ENCODE peak calls at places on chromosome 13, in seven cellular contexts. F is neuronal stem cell; L is kidney epithelial cell; Y is cardiac fibroblast; N is CD8-positive, alpha-beta T cell; K is body of pancreas; S is spleen. V is an unnamed sample.
A peak's percentile ranks its signal among the peaks of the same experiment; 100 is the strongest.

GRCh38 chr13:29908917-29909755 is 58.7 kb upstream of the UBL3 start:
- DNase-seq in F (no peak), L (no peak), Y (no peak), N (no peak), K (no peak), S (no peak), V (no peak)

GRCh38 chr13:51222510-51223283 is 499 bp downstream of the FAM124A start:
- DNase-seq in F (peak; percentile 58), L (no peak), Y (no peak), N (no peak), K (no peak), S (no peak), V (peak; percentile 69)

GRCh38 chr13:33968520-33969507 is 150.9 kb downstream of the RFC3 start:
- DNase-seq in F (no peak), L (no peak), Y (no peak), N (no peak), K (no peak), S (no peak), V (no peak)

GRCh38 chr13:96822900-96823299 is 171.4 kb downstream of the OXGR1 start:
- DNase-seq in F (no peak), L (no peak), Y (peak; percentile 54), N (no peak), K (peak; percentile 57), S (no peak), V (peak; percentile 50)

GRCh38 chr13:49693191-49693733 is 2.0 kb upstream of the EBPL start:
- DNase-seq in F (no peak), L (no peak), Y (peak; percentile 43), N (no peak), K (no peak), S (no peak), V (no peak)

GRCh38 chr13:42420304-42420703 is 148.4 kb downstream of the AKAP11 start:
- DNase-seq in F (no peak), L (no peak), Y (no peak), N (no peak), K (no peak), S (no peak), V (no peak)

GRCh38 chr13:34412817-34413365 is 529.2 kb upstream of the NBEA start:
- DNase-seq in F (no peak), L (peak; percentile 26), Y (peak; percentile 41), N (no peak), K (no peak), S (no peak), V (no peak)

GRCh38 chr13:71828117-71828516 is 38.9 kb downstream of the DACH1 start:
- DNase-seq in F (no peak), L (no peak), Y (no peak), N (no peak), K (no peak), S (no peak), V (no peak)

GRCh38 chr13:42819712-42820111 is 38.3 kb downstream of the FAM216B start:
- DNase-seq in F (no peak), L (no peak), Y (peak; percentile 36), N (no peak), K (no peak), S (no peak), V (no peak)

GRCh38 chr13:29605860-29606526 is 10.5 kb upstream of the SLC7A1 start:
- DNase-seq in F (no peak), L (no peak), Y (no peak), N (no peak), K (no peak), S (no peak), V (no peak)

GRCh38 chr13:50129923-50130685 is 114.9 kb downstream of the KCNRG start:
- DNase-seq in F (peak; percentile 57), L (no peak), Y (peak; percentile 62), N (peak; percentile 32), K (peak; percentile 23), S (peak; percentile 83), V (peak; percentile 76)

GRCh38 chr13:25659091-25659502 is 287.3 kb downstream of the ATP8A2 start:
- DNase-seq in F (no peak), L (no peak), Y (no peak), N (no peak), K (no peak), S (no peak), V (no peak)

GRCh38 chr13:49563513-49563912 is 21.8 kb downstream of the RCBTB1 start:
- DNase-seq in F (no peak), L (no peak), Y (peak; percentile 43), N (no peak), K (no peak), S (no peak), V (no peak)

GRCh38 chr13:97259787-97260641 is 37.9 kb downstream of the MBNL2 start:
- DNase-seq in F (no peak), L (no peak), Y (peak; percentile 71), N (no peak), K (no peak), S (no peak), V (no peak)

GRCh38 chr13:23915308-23915707 is 18.0 kb upstream of the C1QTNF9B start:
- DNase-seq in F (no peak), L (no peak), Y (no peak), N (no peak), K (no peak), S (no peak), V (no peak)

GRCh38 chr13:80430561-80430960 is 89.6 kb upstream of the SPRY2 start:
- DNase-seq in F (no peak), L (no peak), Y (peak; percentile 29), N (no peak), K (no peak), S (no peak), V (no peak)

GRCh38 chr13:46341112-46341711 is 45.8 kb downstream of the RUBCNL start:
- DNase-seq in F (no peak), L (peak; percentile 79), Y (peak; percentile 92), N (no peak), K (no peak), S (no peak), V (no peak)

GRCh38 chr13:22403144-22403543 is 732.3 kb downstream of the FGF9 start:
- DNase-seq in F (no peak), L (no peak), Y (no peak), N (no peak), K (no peak), S (no peak), V (no peak)

GRCh38 chr13:85590231-85590931 is 208.8 kb downstream of the SLITRK6 start:
- DNase-seq in F (no peak), L (no peak), Y (no peak), N (no peak), K (no peak), S (no peak), V (no peak)

GRCh38 chr13:45108716-45109706 is 11.3 kb upstream of the GTF2F2 start:
- DNase-seq in F (no peak), L (peak; percentile 84), Y (peak; percentile 39), N (no peak), K (peak; percentile 13), S (no peak), V (no peak)
- H3K4me3 ChIP-seq in F (no peak overlapping the region), L (no peak overlapping the region), Y (no peak overlapping the region), N (no peak overlapping the region), K (no peak overlapping the region), S (no peak overlapping the region), V (no peak overlapping the region)

GRCh38 chr13:27228131-27228530 is 23.2 kb upstream of the RPL21 start:
- DNase-seq in F (no peak), L (no peak), Y (no peak), N (no peak), K (no peak), S (no peak), V (no peak)

GRCh38 chr13:27229642-27230041 is 21.7 kb upstream of the RPL21 start:
- DNase-seq in F (no peak), L (no peak), Y (no peak), N (no peak), K (no peak), S (no peak), V (no peak)

DNA sequence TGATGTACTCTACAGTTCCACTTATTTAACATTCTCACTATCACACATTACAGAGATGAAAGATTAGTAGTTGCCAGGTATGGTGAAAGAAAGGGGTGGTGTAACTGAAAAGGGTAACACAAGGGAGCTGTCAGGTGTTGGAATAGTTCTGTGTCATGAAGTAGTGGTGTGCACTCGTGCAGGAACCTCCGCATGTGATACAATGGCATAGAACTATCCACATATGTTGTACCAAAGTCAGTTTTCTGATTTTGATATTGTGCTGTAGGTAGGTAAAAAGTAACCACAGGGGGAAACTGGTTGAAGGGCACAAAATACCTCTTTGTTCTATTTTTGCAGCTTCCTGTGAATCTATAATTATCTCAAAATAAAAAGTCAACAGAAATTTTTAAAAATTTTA is 24.4 kb upstream of the RPL21 start:
- DNase-seq in F (no peak), L (no peak), Y (no peak), N (no peak), K (no peak), S (no peak), V (no peak)
- H3K4me3 ChIP-seq in F (no peak overlapping the region), L (no peak overlapping the region), Y (no peak overlapping the region), N (no peak overlapping the region), K (no peak overlapping the region), S (no peak overlapping the region), V (no peak overlapping the region)

DNA sequence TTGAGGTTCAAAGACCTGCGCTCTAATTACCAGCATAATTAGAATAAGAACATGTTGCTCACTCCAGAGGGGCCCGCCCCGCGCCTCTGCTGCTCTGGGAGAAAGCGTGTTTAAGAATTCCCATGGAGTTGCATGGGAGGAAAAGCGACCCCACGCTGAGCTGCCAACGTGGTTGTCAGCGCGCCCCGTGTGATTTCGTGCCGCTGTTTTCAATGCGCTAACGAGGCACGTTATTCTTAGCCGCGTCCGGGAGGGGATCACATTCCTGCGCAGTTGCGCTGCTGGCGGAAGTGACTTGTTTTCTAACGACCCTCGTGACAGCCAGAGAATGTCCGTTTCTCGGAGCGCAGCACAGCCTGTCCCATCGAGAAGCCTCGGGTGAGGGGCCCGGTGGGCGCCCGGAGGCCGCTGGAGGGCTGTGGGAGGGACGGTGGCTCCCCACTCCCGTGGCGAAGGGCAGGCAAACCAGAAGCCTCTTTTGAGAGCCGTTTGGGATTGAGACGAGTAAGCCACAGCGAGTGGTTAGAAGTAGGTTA is 173.8 kb upstream of the SOX1 start:
- DNase-seq in F (peak; percentile 87), L (peak; percentile 1), Y (no peak), N (no peak), K (no peak), S (no peak), V (peak; percentile 93)
- H3K4me3 ChIP-seq in F (peak overlapping the region; percentile 75), L (no peak overlapping the region), Y (no peak overlapping the region), N (no peak overlapping the region), K (no peak overlapping the region), S (no peak overlapping the region), V (peak overlapping the region; percentile 49)

DNA sequence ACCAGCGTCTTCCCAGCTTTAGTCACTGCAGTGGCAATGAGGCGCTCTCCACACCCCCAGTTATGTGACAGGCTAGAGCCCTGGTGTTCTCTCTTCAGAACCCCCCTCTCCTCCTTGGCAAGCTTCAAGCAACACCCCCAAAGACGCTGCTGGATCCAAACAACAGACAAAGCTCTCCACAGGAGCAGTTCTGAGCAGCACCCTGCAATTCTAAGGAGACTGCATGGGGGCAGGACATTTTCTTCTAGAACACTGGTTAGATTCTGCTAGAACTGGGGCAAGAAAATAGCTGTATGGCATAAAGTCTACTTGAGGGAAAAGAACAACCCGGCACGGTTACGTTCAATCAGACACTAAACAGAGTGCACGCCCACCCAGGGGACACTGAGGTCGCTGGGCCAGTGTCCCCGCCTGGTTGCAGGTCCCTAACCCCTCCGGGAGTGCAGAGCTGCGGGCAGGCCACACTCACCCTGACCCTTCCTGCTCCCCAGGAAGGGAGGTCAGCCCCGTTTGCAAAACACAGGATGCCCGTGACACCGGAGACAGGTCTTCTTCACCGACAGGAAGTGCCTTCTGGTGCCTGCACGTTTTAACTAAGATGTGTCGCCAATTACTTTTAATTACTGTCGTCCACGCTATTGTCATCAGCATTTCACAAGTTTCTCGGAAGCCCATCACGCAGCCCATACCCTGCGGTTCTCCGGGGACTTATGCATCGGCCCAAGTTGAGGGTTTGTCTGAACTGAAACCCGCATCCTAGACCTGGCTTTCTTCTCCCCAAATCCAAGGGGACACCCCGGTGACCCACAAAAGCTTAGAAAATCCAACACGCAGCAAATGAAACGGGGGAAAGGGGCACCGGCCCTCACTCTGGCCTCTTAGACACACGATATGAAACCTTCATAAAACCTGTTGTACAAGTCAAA is 943 bp downstream of the GJB6 start:
- DNase-seq in F (no peak), L (no peak), Y (no peak), N (no peak), K (no peak), S (no peak), V (peak; percentile 17)
- H3K4me3 ChIP-seq in F (peak overlapping the region; percentile 3), L (peak overlapping the region; percentile 34), Y (no peak overlapping the region), N (peak overlapping the region; percentile 52), K (no peak overlapping the region), S (no peak overlapping the region), V (peak overlapping the region; percentile 57)